ENCODE peak calls at places on chromosomes 1 and 21, in eight cellular contexts. S is pancreas, Z is transverse colon, N is H1, G is Peyer's patch, W is heart right ventricle, A is IMR-90, J is OCI-LY7. U is an unnamed sample.
A peak's percentile ranks its signal among the peaks of the same experiment; 100 is the strongest.

GRCh38 chr1:165857046-165857801 is 29.8 kb downstream of the UCK2 start:
- DNase-seq in S (no peak), Z (no peak), N (no peak), G (no peak), W (no peak), A (peak; percentile 55), J (no peak), U (no peak)

GRCh38 chr21:44323591-44323990 is 15.6 kb downstream of the CFAP410 start:
- DNase-seq in S (no peak), Z (no peak), N (no peak), G (no peak), W (no peak), A (no peak), J (no peak), U (peak; percentile 72)

GRCh38 chr1:48616710-48617109 is 144.7 kb upstream of the SPATA6 start:
- DNase-seq in S (no peak), Z (no peak), N (no peak), G (no peak), W (no peak), A (no peak), J (no peak), U (no peak)

GRCh38 chr1:175003521-175003920 is 3.8 kb downstream of the CACYBP start:
- DNase-seq in S (no peak), Z (no peak), N (no peak), G (no peak), W (no peak), A (no peak), J (no peak), U (no peak)

GRCh38 chr1:54304518-54304917 is 101.7 kb downstream of the SSBP3 start:
- DNase-seq in S (no peak), Z (no peak), N (no peak), G (no peak), W (no peak), A (no peak), J (no peak), U (no peak)

GRCh38 chr1:182085726-182086125 is 24.2 kb upstream of the ZNF648 start:
- DNase-seq in S (peak; percentile 39), Z (no peak), N (no peak), G (no peak), W (no peak), A (no peak), J (no peak), U (no peak)

GRCh38 chr1:193211539-193211938 is 25.1 kb upstream of the B3GALT2 start:
- DNase-seq in S (no peak), Z (no peak), N (no peak), G (no peak), W (no peak), A (peak; percentile 93), J (no peak), U (no peak)

GRCh38 chr1:101139130-101139529 is 97.7 kb upstream of the S1PR1 start:
- DNase-seq in S (no peak), Z (no peak), N (no peak), G (no peak), W (no peak), A (no peak), J (no peak), U (no peak)

GRCh38 chr1:148435406-148435805 is 47.7 kb downstream of the PPIAL4G start:
- DNase-seq in S (no peak), Z (no peak), N (no peak), G (no peak), W (no peak), A (no peak), J (no peak), U (no peak)

GRCh38 chr1:20151906-20152598 is 12.9 kb downstream of the PLA2G2F start:
- DNase-seq in S (peak; percentile 82), Z (peak; percentile 86), N (peak; percentile 95), G (peak; percentile 86), W (peak; percentile 83), A (peak; percentile 41), J (peak; percentile 90), U (peak; percentile 91)

GRCh38 chr1:201788296-201788695 is 40.7 kb upstream of the IPO9 start:
- DNase-seq in S (no peak), Z (no peak), N (no peak), G (no peak), W (no peak), A (no peak), J (no peak), U (no peak)
- H3K27ac ChIP-seq in S (no peak overlapping the region), Z (no peak overlapping the region), N (no peak overlapping the region), G (no peak overlapping the region), W (peak overlapping the region; percentile 57), A (no peak overlapping the region), J (no peak overlapping the region), U (no peak overlapping the region)

DNA sequence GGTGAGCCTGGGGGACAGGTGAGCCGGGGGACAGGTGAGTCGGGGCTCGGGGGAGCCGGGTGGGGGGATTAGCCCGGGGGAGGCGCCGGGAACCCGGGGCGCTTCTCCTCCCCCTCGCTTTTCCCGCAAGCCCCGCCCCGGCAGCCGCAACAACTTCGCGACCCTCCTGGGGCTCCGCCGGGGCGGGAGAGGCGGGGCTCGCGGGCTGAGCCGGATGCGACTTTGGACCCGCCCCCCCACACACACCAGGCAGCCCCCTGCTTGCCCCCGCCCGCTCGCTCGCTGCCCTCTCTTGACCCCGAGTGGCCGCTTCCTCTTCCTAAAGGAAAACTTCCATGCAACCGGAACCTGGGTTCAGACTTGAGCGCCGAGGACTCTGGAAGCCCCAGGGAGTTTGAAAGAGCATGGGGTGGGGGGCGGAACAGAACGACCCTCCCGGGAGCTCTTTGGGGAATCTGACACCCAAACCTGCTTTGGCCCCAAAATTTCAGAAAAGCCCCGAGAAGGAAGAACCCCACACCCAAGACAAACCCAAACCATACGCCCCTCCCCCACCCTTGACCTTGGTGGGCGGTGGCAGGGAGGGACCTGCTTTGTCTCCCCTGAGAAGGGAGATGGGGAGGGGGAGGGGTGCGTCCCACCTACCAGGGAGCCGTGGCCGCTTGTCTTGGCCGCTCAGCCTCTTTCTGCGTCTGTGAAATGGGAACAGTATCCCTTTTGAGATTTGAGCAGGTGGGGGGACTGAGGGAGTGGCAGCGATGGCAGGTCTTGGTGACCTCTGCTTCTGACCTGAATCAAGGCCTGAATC is 550 bp downstream of the ARHGEF16 start:
- DNase-seq in S (peak; percentile 75), Z (peak; percentile 70), N (peak; percentile 85), G (peak; percentile 80), W (peak; percentile 46), A (no peak), J (no peak), U (peak; percentile 52)
- H3K4me3 ChIP-seq in S (peak overlapping the region; percentile 73), Z (peak overlapping the region; percentile 50), N (peak overlapping the region; percentile 50), G (peak overlapping the region; percentile 94), W (peak overlapping the region; percentile 62), A (no peak overlapping the region), J (no peak overlapping the region), U (peak overlapping the region; percentile 58)

DNA sequence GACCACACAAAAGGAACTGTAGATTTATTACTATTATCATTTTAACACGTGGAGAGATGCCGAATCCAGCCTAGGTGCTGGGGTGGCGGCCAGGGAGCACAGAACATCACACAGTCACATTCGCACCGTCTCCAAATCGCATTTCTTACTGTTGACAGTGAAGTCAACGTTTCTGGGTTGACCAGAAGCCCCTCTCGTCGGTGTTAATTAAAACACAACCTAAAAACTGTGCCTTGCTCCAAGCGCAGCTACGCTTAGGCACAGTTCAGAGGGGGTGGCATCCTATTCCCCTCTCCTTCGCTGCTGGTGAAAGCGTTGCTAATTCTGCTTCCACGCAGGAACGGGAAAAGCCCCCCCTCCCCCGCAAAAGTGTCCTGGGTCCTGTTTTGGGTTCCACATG is 4.1 kb downstream of the RIPK4 start:
- DNase-seq in S (no peak), Z (no peak), N (no peak), G (peak; percentile 8), W (no peak), A (no peak), J (no peak), U (no peak)
- H3K4me1 ChIP-seq in S (peaks cover 36% of the 10 kb centered on the region), Z (no peaks in the 10 kb centered on the region), N (peaks cover 31% of the 10 kb centered on the region), G (peaks cover 4% of the 10 kb centered on the region), W (peaks cover 20% of the 10 kb centered on the region), A (peaks cover 2% of the 10 kb centered on the region), J (peaks cover 13% of the 10 kb centered on the region), U (peaks cover 63% of the 10 kb centered on the region)

GRCh38 chr21:39680216-39680615 is 64.8 kb upstream of the IGSF5 start:
- DNase-seq in S (no peak), Z (no peak), N (no peak), G (no peak), W (no peak), A (no peak), J (no peak), U (no peak)

GRCh38 chr21:39681845-39682244 is 63.1 kb upstream of the IGSF5 start:
- DNase-seq in S (no peak), Z (no peak), N (no peak), G (no peak), W (no peak), A (peak; percentile 13), J (no peak), U (no peak)

GRCh38 chr21:39685236-39685635 is 59.7 kb upstream of the IGSF5 start:
- DNase-seq in S (no peak), Z (no peak), N (no peak), G (no peak), W (no peak), A (no peak), J (no peak), U (no peak)

GRCh38 chr21:39685991-39686390 is 59.0 kb upstream of the IGSF5 start:
- DNase-seq in S (no peak), Z (no peak), N (no peak), G (no peak), W (no peak), A (no peak), J (no peak), U (no peak)

GRCh38 chr21:39681257-39681656 is 63.7 kb upstream of the IGSF5 start:
- DNase-seq in S (no peak), Z (no peak), N (no peak), G (no peak), W (no peak), A (no peak), J (no peak), U (no peak)
- H3K27ac ChIP-seq in S (peak overlapping the region; percentile 19), Z (no peak overlapping the region), N (no peak overlapping the region), G (no peak overlapping the region), W (no peak overlapping the region), A (no peak overlapping the region), J (no peak overlapping the region), U (no peak overlapping the region)

DNA sequence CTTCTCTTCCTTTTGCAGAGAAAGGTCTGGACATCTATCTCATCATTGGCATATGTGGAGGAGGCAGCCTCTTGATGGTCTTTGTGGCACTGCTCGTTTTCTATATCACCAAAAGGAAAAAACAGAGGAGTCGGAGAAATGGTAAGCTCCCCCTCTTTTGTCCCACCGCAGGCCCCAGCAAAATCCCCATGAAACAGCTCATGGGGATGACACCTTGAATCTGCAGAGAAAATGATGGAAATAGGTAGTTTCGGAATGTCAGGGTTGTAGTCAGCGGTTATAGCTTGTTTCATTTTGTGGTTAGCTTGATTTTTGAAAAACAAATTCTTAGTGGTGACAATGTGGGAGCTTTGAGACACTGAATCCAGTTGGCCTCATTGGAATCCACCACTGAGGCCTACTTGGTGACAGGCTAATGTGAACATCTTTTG is 10.3 kb downstream of the CD2 start:
- DNase-seq in S (no peak), Z (no peak), N (no peak), G (no peak), W (no peak), A (no peak), J (no peak), U (no peak)
- H3K4me3 ChIP-seq in S (no peak overlapping the region), Z (no peak overlapping the region), N (no peak overlapping the region), G (no peak overlapping the region), W (no peak overlapping the region), A (no peak overlapping the region), J (no peak overlapping the region), U (no peak overlapping the region)